ENCODE peak calls at places on chromosomes 4 and X, in five cellular contexts. One of them, this sample, is unnamed.

GRCh38 chr4:16967722-16968121 is 69.3 kb upstream of the LDB2 start:
- DNase-seq in ovary: peak; percentile 63
- DNase-seq in pulmonary artery endothelial cell: no peak
- DNase-seq in SW480: no peak
- DNase-seq in CMK: no peak
- DNase-seq in this sample: peak; percentile 20

GRCh38 chr4:47031011-47031678 is at the start of gene GABRB1:
- DNase-seq in ovary: peak; percentile 57
- DNase-seq in pulmonary artery endothelial cell: no peak
- DNase-seq in SW480: peak; percentile 8
- DNase-seq in CMK: no peak
- DNase-seq in this sample: peak; percentile 46

GRCh38 chrX:1306909-1307625 is 29.5 kb upstream of the IL3RA start:
- DNase-seq in ovary: no peak
- DNase-seq in pulmonary artery endothelial cell: no peak
- DNase-seq in SW480: no peak
- DNase-seq in CMK: no peak
- DNase-seq in this sample: no peak

GRCh38 chrX:66162331-66162822 is 1.7 kb upstream of the HEPH start:
- DNase-seq in ovary: no peak
- DNase-seq in pulmonary artery endothelial cell: no peak
- DNase-seq in SW480: no peak
- DNase-seq in CMK: peak; percentile 54
- DNase-seq in this sample: no peak

GRCh38 chrX:23660766-23661132 is 6.5 kb upstream of the PRDX4 start:
- DNase-seq in ovary: no peak
- DNase-seq in pulmonary artery endothelial cell: no peak
- DNase-seq in SW480: no peak
- DNase-seq in CMK: no peak
- DNase-seq in this sample: no peak

GRCh38 chr4:39620551-39620950 is 18.1 kb downstream of the SMIM14 start:
- DNase-seq in ovary: no peak
- DNase-seq in pulmonary artery endothelial cell: no peak
- DNase-seq in SW480: no peak
- DNase-seq in CMK: no peak
- DNase-seq in this sample: no peak

GRCh38 chrX:153999359-154000037 is 20.2 kb downstream of the IRAK1 start:
- DNase-seq in ovary: no peak
- DNase-seq in pulmonary artery endothelial cell: no peak
- DNase-seq in SW480: no peak
- DNase-seq in CMK: no peak
- DNase-seq in this sample: no peak

GRCh38 chrX:127574829-127575228 is 477.4 kb downstream of the ACTRT1 start:
- DNase-seq in ovary: no peak
- DNase-seq in pulmonary artery endothelial cell: no peak
- DNase-seq in SW480: no peak
- DNase-seq in CMK: no peak
- DNase-seq in this sample: no peak

GRCh38 chr4:47482326-47482725 is 2.7 kb upstream of the ATP10D start:
- DNase-seq in ovary: no peak
- DNase-seq in pulmonary artery endothelial cell: no peak
- DNase-seq in SW480: no peak
- DNase-seq in CMK: no peak
- DNase-seq in this sample: no peak

GRCh38 chr4:52711834-52712171 is 39.4 kb downstream of the ERVMER34-1 start:
- DNase-seq in ovary: no peak
- DNase-seq in pulmonary artery endothelial cell: no peak
- DNase-seq in SW480: no peak
- DNase-seq in CMK: no peak
- DNase-seq in this sample: no peak

GRCh38 chrX:67780694-67781109 is 236.9 kb downstream of the AR start:
- DNase-seq in ovary: peak; percentile 80
- DNase-seq in pulmonary artery endothelial cell: peak; percentile 79
- DNase-seq in SW480: peak; percentile 28
- DNase-seq in CMK: peak; percentile 84
- DNase-seq in this sample: peak; percentile 79

GRCh38 chr4:170949084-170949483 is 859.3 kb upstream of the AADAT start:
- DNase-seq in ovary: no peak
- DNase-seq in pulmonary artery endothelial cell: no peak
- DNase-seq in SW480: no peak
- DNase-seq in CMK: no peak
- DNase-seq in this sample: no peak

GRCh38 chrX:68249401-68249831 is 183.9 kb downstream of the OPHN1 start:
- DNase-seq in ovary: peak; percentile 45
- DNase-seq in pulmonary artery endothelial cell: no peak
- DNase-seq in SW480: no peak
- DNase-seq in CMK: no peak
- DNase-seq in this sample: peak; percentile 43

GRCh38 chrX:154051210-154051810 is 31.6 kb upstream of the IRAK1 start:
- DNase-seq in ovary: peak; percentile 79
- DNase-seq in pulmonary artery endothelial cell: no peak
- DNase-seq in SW480: peak; percentile 28
- DNase-seq in CMK: peak; percentile 5
- DNase-seq in this sample: peak; percentile 73

GRCh38 chrX:109281478-109282275 is 200.2 kb downstream of the GUCY2F start:
- DNase-seq in ovary: no peak
- DNase-seq in pulmonary artery endothelial cell: peak; percentile 51
- DNase-seq in SW480: no peak
- DNase-seq in CMK: peak; percentile 3
- DNase-seq in this sample: peak; percentile 9

GRCh38 chr4:89707467-89707866 is 129.5 kb downstream of the SNCA start:
- DNase-seq in ovary: no peak
- DNase-seq in pulmonary artery endothelial cell: no peak
- DNase-seq in SW480: no peak
- DNase-seq in CMK: no peak
- DNase-seq in this sample: no peak

GRCh38 chrX:19758536-19758935 is 128.9 kb downstream of the SH3KBP1 start:
- DNase-seq in ovary: no peak
- DNase-seq in pulmonary artery endothelial cell: no peak
- DNase-seq in SW480: no peak
- DNase-seq in CMK: no peak
- DNase-seq in this sample: no peak

GRCh38 chrX:104195489-104196084 is 29.3 kb downstream of the FAM199X start:
- DNase-seq in ovary: no peak
- DNase-seq in pulmonary artery endothelial cell: no peak
- DNase-seq in SW480: peak; percentile 6
- DNase-seq in CMK: no peak
- DNase-seq in this sample: no peak

GRCh38 chr4:90318208-90318607 is 191.0 kb downstream of the CCSER1 start:
- DNase-seq in ovary: no peak
- DNase-seq in pulmonary artery endothelial cell: no peak
- DNase-seq in SW480: no peak
- DNase-seq in CMK: no peak
- DNase-seq in this sample: no peak

GRCh38 chr4:100190643-100191600 is 654 bp upstream of the DDIT4L start:
- DNase-seq in ovary: peak; percentile 34
- DNase-seq in pulmonary artery endothelial cell: no peak
- DNase-seq in SW480: no peak
- DNase-seq in CMK: no peak
- DNase-seq in this sample: no peak

GRCh38 chrX:134679226-134679625 is 21.0 kb upstream of the PLAC1 start:
- DNase-seq in ovary: no peak
- DNase-seq in pulmonary artery endothelial cell: no peak
- DNase-seq in SW480: no peak
- DNase-seq in CMK: no peak
- DNase-seq in this sample: no peak

GRCh38 chrX:92232182-92232581 is 453.0 kb downstream of the PCDH11X start:
- DNase-seq in ovary: no peak
- DNase-seq in pulmonary artery endothelial cell: no peak
- DNase-seq in SW480: no peak
- DNase-seq in CMK: no peak
- DNase-seq in this sample: no peak

GRCh38 chr4:127730142-127730913 is at the start of gene SLC25A31:
- DNase-seq in ovary: no peak
- DNase-seq in pulmonary artery endothelial cell: no peak
- DNase-seq in SW480: no peak
- DNase-seq in CMK: no peak
- DNase-seq in this sample: no peak

GRCh38 chr4:1227817-1228216 is 21.1 kb downstream of the CTBP1 start:
- DNase-seq in ovary: no peak
- DNase-seq in pulmonary artery endothelial cell: no peak
- DNase-seq in SW480: no peak
- DNase-seq in CMK: no peak
- DNase-seq in this sample: no peak

GRCh38 chr4:114132830-114133229 is 153.4 kb upstream of the ARSJ start:
- DNase-seq in ovary: no peak
- DNase-seq in pulmonary artery endothelial cell: no peak
- DNase-seq in SW480: peak; percentile 1
- DNase-seq in CMK: no peak
- DNase-seq in this sample: no peak

GRCh38 chrX:36867143-36867542 is 141.0 kb upstream of the FAM47C start:
- DNase-seq in ovary: no peak
- DNase-seq in pulmonary artery endothelial cell: no peak
- DNase-seq in SW480: peak; percentile 24
- DNase-seq in CMK: no peak
- DNase-seq in this sample: no peak

GRCh38 chr4:8731364-8731763 is 138.8 kb downstream of the CPZ start:
- DNase-seq in ovary: no peak
- DNase-seq in pulmonary artery endothelial cell: no peak
- DNase-seq in SW480: no peak
- DNase-seq in CMK: no peak
- DNase-seq in this sample: no peak

GRCh38 chrX:149495573-149496071 is 9.5 kb downstream of the IDS start:
- DNase-seq in ovary: no peak
- DNase-seq in pulmonary artery endothelial cell: peak; percentile 27
- DNase-seq in SW480: peak; percentile 91
- DNase-seq in CMK: no peak
- DNase-seq in this sample: no peak

GRCh38 chr4:164383187-164384181 is 370.4 kb upstream of the SMIM31 start:
- DNase-seq in ovary: no peak
- DNase-seq in pulmonary artery endothelial cell: no peak
- DNase-seq in SW480: no peak
- DNase-seq in CMK: no peak
- DNase-seq in this sample: no peak

GRCh38 chr4:188958346-188958745 is 819.1 kb downstream of the TRIML1 start:
- DNase-seq in ovary: no peak
- DNase-seq in pulmonary artery endothelial cell: no peak
- DNase-seq in SW480: no peak
- DNase-seq in CMK: no peak
- DNase-seq in this sample: no peak

GRCh38 chr4:40886931-40887330 is 137.2 kb downstream of the NSUN7 start:
- DNase-seq in ovary: no peak
- DNase-seq in pulmonary artery endothelial cell: no peak
- DNase-seq in SW480: no peak
- DNase-seq in CMK: no peak
- DNase-seq in this sample: no peak

GRCh38 chrX:111585337-111585736 is 73.9 kb downstream of the SERTM2 start:
- DNase-seq in ovary: no peak
- DNase-seq in pulmonary artery endothelial cell: no peak
- DNase-seq in SW480: no peak
- DNase-seq in CMK: no peak
- DNase-seq in this sample: no peak